ENCODE peak calls at places on chromosome 17, in nine cellular contexts. F is GM23248; H is RCC 7860; J is IMR-90; O is GM04504; V is GM04503; T is CD8-positive, alpha-beta memory T cell; S is stimulated activated CD4-positive, alpha-beta T cell treated with anti-CD3 and anti-CD28 coated beads, Interleukin-4, amount 100 ng/mL, for 1 hour; C is stimulated activated effector memory CD8-positive, alpha-beta T cell treated with anti-CD3 and anti-CD28 coated beads, Interleukin-12 subunit alpha, Interleukin-12 subunit beta, amount 100 ng/mL, for 72 hours. B is an unnamed sample.

GRCh38 chr17:51672058-51672457 is 411.7 kb downstream of the UTP18 start:
- DNase-seq in F (no peak), T (no peak), H (no peak), C (no peak), J (no peak), O (no peak), V (no peak), S (no peak), B (no peak)

GRCh38 chr17:42618442-42619150 is 9.1 kb downstream of the TUBG1 start:
- DNase-seq in H (peak), T (no peak), J (no peak), F (no peak), O (no peak), S (no peak), C (no peak), V (no peak), B (peak)

GRCh38 chr17:61235001-61235820 is 164.4 kb upstream of the TBX2 start:
- DNase-seq in O (no peak), C (no peak), T (no peak), V (no peak), S (no peak), F (no peak), J (no peak), H (no peak), B (no peak)

GRCh38 chr17:65560628-65561371 is 648 bp downstream of the AXIN2 start:
- DNase-seq in V (peak), H (peak), T (peak), C (peak), J (peak), F (peak), O (no peak), S (peak), B (peak)

GRCh38 chr17:46045639-46046038 is 46.6 kb downstream of the STH start:
- DNase-seq in O (no peak), H (no peak), F (no peak), J (peak), S (no peak), T (no peak), V (no peak), C (no peak), B (no peak)

GRCh38 chr17:45789874-45790273 is 5.8 kb downstream of the CRHR1 start:
- DNase-seq in T (no peak), O (no peak), F (no peak), J (no peak), H (no peak), C (no peak), S (no peak), V (no peak), B (no peak)

GRCh38 chr17:21462259-21462658 is 86.1 kb downstream of the KCNJ12 start:
- DNase-seq in F (no peak), J (no peak), T (no peak), C (no peak), H (no peak), O (no peak), S (no peak), V (no peak), B (no peak)

GRCh38 chr17:72376486-72377345 is 255.9 kb downstream of the SOX9 start:
- DNase-seq in S (no peak), T (no peak), J (peak), F (peak), H (no peak), O (peak), V (no peak), C (no peak), B (no peak)

GRCh38 chr17:17628388-17629008 is 37.0 kb upstream of the PEMT start:
- DNase-seq in V (no peak), H (no peak), O (no peak), S (peak), C (peak), T (peak), J (no peak), F (peak), B (no peak)

GRCh38 chr17:3740611-3741073 is 16.9 kb downstream of the HASPIN start:
- DNase-seq in O (no peak), S (no peak), H (no peak), C (no peak), J (no peak), V (no peak), T (peak), F (no peak), B (no peak)

GRCh38 chr17:4540224-4541040 is 14.8 kb downstream of the MYBBP1A start:
- DNase-seq in F (no peak), V (no peak), C (no peak), H (no peak), T (no peak), S (no peak), O (no peak), J (no peak), B (peak)

GRCh38 chr17:33944826-33945225 is 310.3 kb upstream of the CCL2 start:
- DNase-seq in C (no peak), T (no peak), S (no peak), J (no peak), F (no peak), O (no peak), V (no peak), H (no peak), B (no peak)

GRCh38 chr17:2237960-2238359 is 65.6 kb downstream of the SMG6 start:
- DNase-seq in O (no peak), F (peak), V (no peak), T (no peak), C (no peak), H (no peak), J (no peak), S (no peak), B (no peak)

GRCh38 chr17:65656390-65657250 is 95.2 kb upstream of the AXIN2 start:
- DNase-seq in S (peak), J (peak), H (no peak), V (no peak), F (peak), O (no peak), T (no peak), C (no peak), B (no peak)